ENCODE peak calls at places on chromosomes 4 and X, in six cellular contexts. P is endothelial cell of umbilical vein, R is mammary epithelial cell, Q is fibroblast of lung, I is neural progenitor cell, W is cardiac muscle cell. E is an unnamed sample.

GRCh38 chrX:12497832-12498591 is 293.2 kb upstream of the PRPS2 start:
- DNase-seq in P (no peak), R (no peak), Q (no peak), I (peak; percentile 47), W (peak; percentile 2), E (no peak)

GRCh38 chrX:17741123-17741511 is 3.8 kb downstream of the SCML1 start:
- DNase-seq in P (no peak), R (no peak), Q (no peak), I (peak; percentile 75), W (no peak), E (no peak)

GRCh38 chr4:174512745-174513144 is 9.5 kb downstream of the HPGD start:
- DNase-seq in P (no peak), R (no peak), Q (no peak), I (no peak), W (no peak), E (no peak)

GRCh38 chr4:38266616-38267015 is 306.4 kb downstream of the PTTG2 start:
- DNase-seq in P (peak; percentile 10), R (peak; percentile 37), Q (peak; percentile 59), I (no peak), W (no peak), E (no peak)

GRCh38 chr4:83109480-83110221 is 4.9 kb downstream of the PLAC8 start:
- DNase-seq in P (peak; percentile 52), R (no peak), Q (peak; percentile 34), I (peak; percentile 75), W (peak; percentile 72), E (peak; percentile 20)

GRCh38 chr4:164959896-164960295 is 17.6 kb downstream of the TRIM61 start:
- DNase-seq in P (no peak), R (peak; percentile 75), Q (no peak), I (no peak), W (no peak), E (no peak)

GRCh38 chr4:113979157-113979972 is at the start of gene ARSJ:
- DNase-seq in P (peak; percentile 82), R (peak; percentile 82), Q (peak; percentile 86), I (peak; percentile 76), W (peak; percentile 73), E (no peak)

GRCh38 chrX:10756365-10756915 is 136.1 kb upstream of the MID1 start:
- DNase-seq in P (peak; percentile 61), R (peak; percentile 69), Q (peak; percentile 96), I (no peak), W (peak; percentile 61), E (no peak)

GRCh38 chr4:92101609-92102231 is 202.0 kb upstream of the GRID2 start:
- DNase-seq in P (no peak), R (peak; percentile 27), Q (peak; percentile 78), I (no peak), W (no peak), E (no peak)

GRCh38 chrX:103913356-103914020 is 48.9 kb upstream of the TMSB15B start:
- DNase-seq in P (no peak), R (no peak), Q (peak; percentile 48), I (no peak), W (peak; percentile 48), E (no peak)

GRCh38 chr4:78691971-78692814 is 84.0 kb upstream of the BMP2K start:
- DNase-seq in P (no peak), R (no peak), Q (no peak), I (no peak), W (peak; percentile 64), E (no peak)

GRCh38 chr4:156766846-156767245 is 204.8 kb downstream of the PDGFC start:
- DNase-seq in P (no peak), R (no peak), Q (peak; percentile 57), I (no peak), W (no peak), E (no peak)

GRCh38 chr4:87333267-87333666 is 10.6 kb upstream of the HSD17B13 start:
- DNase-seq in P (no peak), R (no peak), Q (no peak), I (no peak), W (no peak), E (no peak)

GRCh38 chr4:130760246-130760645 is 1664.3 kb downstream of the C4orf33 start:
- DNase-seq in P (no peak), R (no peak), Q (no peak), I (no peak), W (no peak), E (no peak)

GRCh38 chr4:25065451-25065850 is 34.7 kb upstream of the LGI2 start:
- DNase-seq in P (no peak), R (no peak), Q (no peak), I (no peak), W (no peak), E (no peak)

GRCh38 chr4:2416564-2417195 is 1.8 kb downstream of the ZFYVE28 start:
- DNase-seq in P (peak; percentile 41), R (no peak), Q (peak; percentile 9), I (peak; percentile 76), W (peak; percentile 22), E (no peak)

GRCh38 chr4:2320152-2320551 is 58.2 kb upstream of the MXD4 start:
- DNase-seq in P (no peak), R (no peak), Q (no peak), I (no peak), W (no peak), E (peak; percentile 49)

GRCh38 chr4:26751838-26752237 is 108.8 kb upstream of the STIM2 start:
- DNase-seq in P (no peak), R (no peak), Q (no peak), I (no peak), W (no peak), E (no peak)

GRCh38 chr4:185346975-185347601 is 48.6 kb downstream of the LRP2BP start:
- DNase-seq in P (no peak), R (no peak), Q (peak; percentile 92), I (no peak), W (no peak), E (no peak)

GRCh38 chr4:98639108-98639507 is 19.3 kb downstream of the TSPAN5 start:
- DNase-seq in P (no peak), R (no peak), Q (no peak), I (no peak), W (no peak), E (no peak)

GRCh38 chr4:186724861-186725419 is 1.3 kb upstream of the FAT1 start:
- DNase-seq in P (peak; percentile 25), R (peak; percentile 45), Q (peak; percentile 50), I (peak; percentile 50), W (peak; percentile 23), E (no peak)

GRCh38 chrX:1178580-1179057 is 33.8 kb downstream of the CRLF2 start:
- DNase-seq in P (no peak), R (peak; percentile 59), Q (no peak), I (peak; percentile 39), W (peak; percentile 23), E (no peak)

GRCh38 chrX:37409278-37409677 is 60.1 kb downstream of the PRRG1 start:
- DNase-seq in P (no peak), R (no peak), Q (peak; percentile 2), I (no peak), W (peak; percentile 33), E (no peak)

GRCh38 chr4:189600598-189601435 is 339.9 kb upstream of the FRG1 start:
- DNase-seq in P (no peak), R (no peak), Q (no peak), I (no peak), W (no peak), E (no peak)

GRCh38 chrX:38754102-38754790 is 47.0 kb upstream of the MID1IP1 start:
- DNase-seq in P (peak; percentile 62), R (peak; percentile 35), Q (peak; percentile 36), I (peak; percentile 46), W (peak; percentile 60), E (no peak)

GRCh38 chr4:185782523-185782922 is 29.5 kb downstream of the SORBS2 start:
- DNase-seq in P (peak; percentile 58), R (peak; percentile 81), Q (peak; percentile 68), I (no peak), W (no peak), E (no peak)

GRCh38 chr4:33262809-33263208 is 2542.6 kb downstream of the PCDH7 start:
- DNase-seq in P (no peak), R (no peak), Q (peak; percentile 82), I (no peak), W (no peak), E (no peak)

DNA sequence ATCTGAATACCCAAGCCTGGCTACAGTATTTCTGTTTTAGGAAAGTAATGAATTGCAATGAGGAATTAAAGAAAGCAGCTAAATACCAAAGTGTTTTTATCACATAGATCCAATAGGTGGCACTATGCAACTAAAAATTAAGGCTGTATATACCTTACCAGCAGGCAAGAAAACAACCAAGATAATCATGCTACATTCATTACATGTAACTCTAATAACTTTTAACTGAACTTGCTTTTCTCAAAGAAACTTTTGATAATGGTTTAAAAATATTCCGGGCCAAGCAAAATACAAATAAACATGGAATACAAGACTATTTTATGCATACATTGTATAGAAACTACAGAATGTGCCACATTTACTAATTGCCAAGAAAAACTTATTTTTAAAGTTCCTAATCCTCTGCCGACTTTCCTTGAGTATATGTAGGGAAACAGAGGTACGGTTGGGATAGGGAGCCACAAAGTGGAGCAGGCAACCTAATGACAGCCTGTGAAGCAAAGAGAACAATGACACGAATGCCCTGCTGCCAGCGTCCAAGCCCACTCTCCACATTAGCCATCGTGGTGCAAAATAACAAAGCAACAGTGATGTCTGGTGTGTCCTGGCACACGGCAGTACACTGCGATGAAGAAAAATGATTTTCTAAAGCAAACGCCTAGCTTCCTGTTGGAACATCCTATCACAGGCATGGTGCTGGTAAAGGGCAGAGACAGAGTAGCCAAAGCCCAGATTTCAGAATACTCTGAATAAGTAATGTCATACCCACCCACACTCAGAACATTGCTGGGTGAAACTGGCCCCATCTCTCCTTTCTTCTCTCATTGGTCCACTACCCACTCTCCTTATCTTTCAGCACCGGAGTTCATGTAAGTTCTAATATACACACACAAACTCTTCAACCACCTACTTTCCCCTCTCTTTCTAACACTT is 63.5 kb downstream of the SEC24D start:
- DNase-seq in P (peak; percentile 55), R (peak; percentile 30), Q (peak; percentile 48), I (peak; percentile 51), W (peak; percentile 42), E (no peak)
- H3K27ac ChIP-seq in P (peak overlapping the region; percentile 1), R (no peak overlapping the region), Q (no peak overlapping the region), I (no peak overlapping the region), W (peak overlapping the region; percentile 69), E (no peak overlapping the region)

GRCh38 chr4:145171919-145172318 is 8.5 kb downstream of the OTUD4 start:
- DNase-seq in P (peak; percentile 81), R (no peak), Q (no peak), I (no peak), W (no peak), E (no peak)
- H3K36me3 ChIP-seq in P (peaks cover 2% of the 10 kb centered on the region), R (peaks cover 10% of the 10 kb centered on the region), Q (peaks cover 2% of the 10 kb centered on the region), I (peaks cover 8% of the 10 kb centered on the region), W (peaks cover 25% of the 10 kb centered on the region), E (no peaks in the 10 kb centered on the region)

DNA sequence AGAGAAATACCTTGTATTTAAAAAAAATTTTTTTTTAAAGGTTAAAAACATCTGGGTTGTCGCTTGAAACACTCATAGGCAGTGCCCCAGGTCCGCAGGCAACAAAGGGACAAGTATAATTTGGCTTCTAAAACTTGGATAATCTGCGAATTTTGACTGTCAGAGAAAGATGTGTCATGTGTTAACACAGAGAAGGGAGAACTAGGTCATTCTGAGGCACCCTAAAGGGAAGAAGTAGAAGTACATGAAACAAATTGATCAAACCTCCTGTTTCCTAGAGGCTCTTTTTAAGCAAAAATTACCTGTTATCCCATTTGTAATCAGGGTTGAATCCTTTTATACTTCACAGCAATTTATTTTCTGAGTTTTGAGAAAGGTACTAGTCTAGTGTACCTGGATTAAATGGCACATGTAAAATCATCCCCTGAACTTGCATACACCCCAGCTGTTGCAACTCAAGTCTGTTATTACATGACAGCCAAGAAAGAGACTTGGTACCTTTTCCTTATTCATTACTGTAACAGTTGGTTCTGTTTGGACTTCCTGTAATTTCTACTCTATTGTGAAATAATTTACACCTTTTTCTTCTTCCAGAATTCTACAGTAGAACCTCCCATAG is 1.7 kb downstream of the SRD5A3 start:
- DNase-seq in P (no peak), R (no peak), Q (no peak), I (no peak), W (no peak), E (no peak)
- H3K27ac ChIP-seq in P (no peak overlapping the region), R (no peak overlapping the region), Q (no peak overlapping the region), I (no peak overlapping the region), W (no peak overlapping the region), E (no peak overlapping the region)

GRCh38 chrX:72270316-72270866 is 6.7 kb downstream of the RPS4X start:
- DNase-seq in P (no peak), R (no peak), Q (no peak), I (no peak), W (no peak), E (no peak)
- H3K36me3 ChIP-seq in P (peaks cover 19% of the 10 kb centered on the region), R (peaks cover 62% of the 10 kb centered on the region), Q (peaks cover 27% of the 10 kb centered on the region), I (peaks cover 2% of the 10 kb centered on the region), W (peaks cover 12% of the 10 kb centered on the region), E (peaks cover 27% of the 10 kb centered on the region)

E was measured in CD8-positive, alpha-beta T cell.